ENCODE peak calls at places on chromosome 1, in nine cellular contexts. P is lower lobe of right lung; M is colonic mucosa; Q is NAMALWA; K is coronary artery; Y is foreskin keratinocyte; B is HT1080; R is stimulated activated CD4-positive, alpha-beta T cell treated with anti-CD3 and anti-CD28 coated beads, Interleukin-4, amount 100 ng/mL, for 48 hours; E is cardiac septum. L is an unnamed sample.

GRCh38 chr1:8061210-8061609 is 35.1 kb upstream of the ERRFI1 start:
- DNase-seq in M (peak), Y (peak), K (peak), B (peak), Q (no peak), R (no peak), P (no peak), E (no peak), L (no peak)

GRCh38 chr1:84913025-84913892 is 20.3 kb upstream of the LPAR3 start:
- DNase-seq in Q (peak), E (no peak), B (no peak), K (no peak), P (no peak), R (no peak), M (peak), Y (no peak), L (no peak)

GRCh38 chr1:103191327-103191726 is 83.0 kb upstream of the COL11A1 start:
- DNase-seq in Q (no peak), Y (no peak), E (no peak), R (no peak), P (no peak), K (no peak), B (no peak), M (no peak), L (no peak)

GRCh38 chr1:63847308-63847910 is 73.6 kb downstream of the ROR1 start:
- DNase-seq in E (no peak), Y (peak), M (no peak), R (no peak), B (no peak), Q (no peak), K (no peak), P (no peak), L (no peak)

GRCh38 chr1:234963180-234963903 is 165.3 kb downstream of the TOMM20 start:
- DNase-seq in K (peak), E (peak), M (peak), Y (no peak), Q (peak), B (peak), P (peak), R (peak), L (peak)

GRCh38 chr1:19156676-19157075 is 53.4 kb downstream of the UBR4 start:
- DNase-seq in Q (no peak), P (no peak), R (no peak), K (no peak), E (no peak), B (peak), Y (no peak), M (peak), L (no peak)

GRCh38 chr1:223707270-223708000 is 4.9 kb upstream of the CAPN2 start:
- DNase-seq in B (peak), P (peak), Y (peak), R (no peak), M (peak), Q (no peak), E (no peak), K (peak), L (peak)

GRCh38 chr1:230220478-230220877 is 153.4 kb downstream of the GALNT2 start:
- DNase-seq in B (no peak), P (no peak), E (no peak), Q (no peak), K (no peak), M (no peak), Y (no peak), R (no peak), L (no peak)

GRCh38 chr1:200022239-200022804 is 5.2 kb upstream of the NR5A2 start:
- DNase-seq in R (no peak), M (no peak), B (no peak), E (no peak), P (no peak), K (no peak), Y (no peak), Q (no peak), L (no peak)

L was measured in posterior vena cava.